ENCODE peak calls at places on chromosomes 12 and 14, in ten cellular contexts. L is gastrocnemius medialis, Q is ecto neural progenitor cell, C is PC-3, T is ureter, N is colonic mucosa, K is cardiac muscle cell, B is iris pigment epithelial cell, X is astrocyte of the spinal cord, W is ovary. G is an unnamed sample.

GRCh38 chr12:17358850-17359249 is 731.1 kb downstream of the RERGL start:
- DNase-seq in L (no peak), Q (no peak), C (no peak), T (no peak), N (no peak), K (no peak), B (no peak), X (no peak), W (no peak), G (no peak)

GRCh38 chr14:66974397-66975025 is 214.7 kb upstream of the GARIN2 start:
- DNase-seq in L (no peak), Q (no peak), C (peak), T (no peak), N (no peak), K (peak), B (peak), X (peak), W (no peak), G (no peak)

GRCh38 chr12:98401427-98401826 is 114.0 kb upstream of the TMPO start:
- DNase-seq in L (no peak), Q (no peak), C (no peak), T (no peak), N (no peak), K (peak), B (no peak), X (peak), W (no peak), G (no peak)

GRCh38 chr12:94873368-94874085 is 130.0 kb downstream of the NDUFA12 start:
- DNase-seq in L (no peak), Q (peak), C (no peak), T (no peak), N (peak), K (peak), B (peak), X (no peak), W (peak), G (peak)

GRCh38 chr12:6264402-6265037 is 46.0 kb upstream of the PLEKHG6 start:
- DNase-seq in L (no peak), Q (no peak), C (no peak), T (no peak), N (peak), K (no peak), B (peak), X (no peak), W (no peak), G (no peak)

GRCh38 chr14:70640938-70641547 is 673 bp upstream of the TTC9 start:
- DNase-seq in L (peak), Q (peak), C (peak), T (no peak), N (peak), K (no peak), B (peak), X (peak), W (no peak), G (peak)

GRCh38 chr12:94980577-94980976 is 22.9 kb downstream of the NDUFA12 start:
- DNase-seq in L (no peak), Q (no peak), C (peak), T (no peak), N (no peak), K (no peak), B (peak), X (peak), W (no peak), G (no peak)

GRCh38 chr14:36174767-36175424 is 1.6 kb downstream of the PTCSC3 start:
- DNase-seq in L (no peak), Q (no peak), C (no peak), T (no peak), N (no peak), K (no peak), B (no peak), X (no peak), W (no peak), G (no peak)

GRCh38 chr14:91329615-91330014 is 85.1 kb upstream of the GPR68 start:
- DNase-seq in L (no peak), Q (no peak), C (no peak), T (no peak), N (no peak), K (no peak), B (no peak), X (no peak), W (no peak), G (no peak)

GRCh38 chr12:104687823-104688573 is 231.2 kb downstream of the CHST11 start:
- DNase-seq in L (no peak), Q (no peak), C (no peak), T (no peak), N (no peak), K (no peak), B (no peak), X (no peak), W (no peak), G (no peak)

GRCh38 chr12:51855586-51856428 is 7.3 kb upstream of the FIGNL2 start:
- DNase-seq in L (no peak), Q (peak), C (no peak), T (no peak), N (no peak), K (peak), B (peak), X (peak), W (no peak), G (no peak)

GRCh38 chr14:68076451-68076850 is 256.9 kb downstream of the RAD51B start:
- DNase-seq in L (no peak), Q (no peak), C (peak), T (no peak), N (no peak), K (no peak), B (peak), X (peak), W (no peak), G (no peak)

GRCh38 chr12:124537525-124538193 is 29.8 kb downstream of the NCOR2 start:
- DNase-seq in L (no peak), Q (no peak), C (no peak), T (no peak), N (no peak), K (no peak), B (no peak), X (no peak), W (no peak), G (no peak)

GRCh38 chr12:119682635-119683340 is 14.9 kb downstream of the PRKAB1 start:
- DNase-seq in L (no peak), Q (no peak), C (no peak), T (no peak), N (peak), K (no peak), B (no peak), X (no peak), W (no peak), G (no peak)

GRCh38 chr12:113314121-113314529 is 20.8 kb downstream of the SLC8B1 start:
- DNase-seq in L (no peak), Q (no peak), C (no peak), T (no peak), N (no peak), K (no peak), B (no peak), X (no peak), W (no peak), G (no peak)

GRCh38 chr12:75585309-75585708 is 73.9 kb upstream of the KRR1 start:
- DNase-seq in L (no peak), Q (no peak), C (peak), T (no peak), N (no peak), K (no peak), B (peak), X (peak), W (no peak), G (no peak)

G was measured in psoas muscle.